ENCODE peak calls at places on chromosome 18, in four cellular contexts. G, O, V and N are unnamed samples.

GRCh38 chr18:3264362-3264761 is 2.4 kb downstream of the MYL12B start:
- DNase-seq in G (no peak), O (no peak), V (no peak), N (no peak)

GRCh38 chr18:58208207-58208944 is 164.3 kb downstream of the NEDD4L start:
- DNase-seq in O (no peak), V (no peak), G (no peak), N (no peak)

GRCh38 chr18:41378628-41379027 is 576.4 kb upstream of the PIK3C3 start:
- DNase-seq in O (no peak), V (no peak), G (no peak), N (no peak)

GRCh38 chr18:58831610-58832009 is 33.1 kb upstream of the ZNF532 start:
- DNase-seq in G (no peak), V (no peak), O (no peak), N (no peak)

GRCh38 chr18:63775166-63775730 is at the start of gene SERPINB7:
- DNase-seq in V (no peak), O (no peak), G (no peak), N (no peak)

GRCh38 chr18:64929026-64929425 is 780.1 kb upstream of the LINC00305 start:
- DNase-seq in G (no peak), V (no peak), O (no peak), N (no peak)

GRCh38 chr18:79484661-79485621 is 89.2 kb downstream of the NFATC1 start:
- DNase-seq in O (peak; percentile 44), G (no peak), V (peak; percentile 73), N (no peak)

GRCh38 chr18:6284300-6284699 is 130.4 kb downstream of the L3MBTL4 start:
- DNase-seq in V (peak; percentile 59), O (no peak), G (no peak), N (no peak)

GRCh38 chr18:60892855-60893254 is 440.4 kb upstream of the CDH20 start:
- DNase-seq in G (peak; percentile 37), V (no peak), O (no peak), N (no peak)

GRCh38 chr18:22337311-22337710 is 80.4 kb downstream of the CTAGE1 start:
- DNase-seq in G (no peak), O (no peak), V (no peak), N (no peak)

GRCh38 chr18:27824841-27825720 is 351.8 kb downstream of the CDH2 start:
- DNase-seq in O (no peak), G (no peak), V (no peak), N (no peak)

GRCh38 chr18:21004721-21005120 is 106.9 kb downstream of the ROCK1 start:
- DNase-seq in G (no peak), V (no peak), O (peak; percentile 38), N (peak; percentile 45)

GRCh38 chr18:31399336-31400032 is 22.9 kb downstream of the DSG4 start:
- DNase-seq in G (no peak), O (no peak), V (no peak), N (no peak)

GRCh38 chr18:70195852-70196434 is 9.5 kb downstream of the RTTN start:
- DNase-seq in G (no peak), V (no peak), O (peak; percentile 10), N (peak; percentile 26)

GRCh38 chr18:31244737-31245432 is 73.1 kb upstream of the DSG1 start:
- DNase-seq in G (no peak), O (no peak), V (no peak), N (no peak)

GRCh38 chr18:3679254-3679653 is 229.3 kb downstream of the TGIF1 start:
- DNase-seq in G (no peak), O (no peak), V (no peak), N (no peak)

GRCh38 chr18:79241755-79242154 is 154.0 kb upstream of the NFATC1 start:
- DNase-seq in O (no peak), V (no peak), G (no peak), N (no peak)

GRCh38 chr18:27226556-27227075 is 41.5 kb upstream of the CHST9 start:
- DNase-seq in G (no peak), O (no peak), V (no peak), N (no peak)

GRCh38 chr18:72819050-72819449 is 48.7 kb downstream of the NETO1 start:
- DNase-seq in G (no peak), V (no peak), O (no peak), N (no peak)

GRCh38 chr18:79569720-79570119 is 109.9 kb upstream of the CTDP1 start:
- DNase-seq in V (peak; percentile 46), G (no peak), O (peak; percentile 2), N (no peak)

GRCh38 chr18:37429768-37430167 is 135.8 kb downstream of the CELF4 start:
- DNase-seq in G (no peak), O (no peak), V (no peak), N (no peak)
- H3K4me1 ChIP-seq in G (no peaks in the 10 kb centered on the region), O (no peaks in the 10 kb centered on the region), V (no peaks in the 10 kb centered on the region), N (no peaks in the 10 kb centered on the region)

DNA sequence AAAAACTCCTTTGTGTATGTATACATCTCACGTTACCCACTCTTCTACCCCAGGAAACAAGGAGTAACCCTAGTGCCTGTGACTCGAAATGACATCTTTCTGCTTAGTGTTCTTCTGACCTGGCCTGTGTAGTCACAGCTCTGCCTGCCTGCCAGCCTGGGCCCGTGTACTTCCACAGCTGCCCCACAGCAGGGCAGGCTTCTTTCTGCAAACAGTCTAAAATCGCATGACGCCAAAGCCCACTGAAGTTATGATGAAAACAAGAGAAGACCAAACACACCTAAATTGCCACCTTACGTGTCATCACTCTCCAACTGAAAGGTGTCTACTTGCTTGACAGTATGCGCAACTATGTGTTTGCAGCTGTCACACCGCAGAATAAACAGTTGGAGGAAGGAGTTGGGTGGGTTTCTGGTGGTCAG is 1.5 kb downstream of the GAREM1 start:
- DNase-seq in V (no peak), G (peak; percentile 49), O (peak; percentile 23), N (peak; percentile 30)
- TF ChIP-seq CTCF in V (no peak), G (peak; percentile 31), O (peak; percentile 30), N (no peak)

GRCh38 chr18:570256-570655 is 9.9 kb upstream of the CETN1 start:
- DNase-seq in G (no peak), V (no peak), O (no peak), N (no peak)
- H3K27ac ChIP-seq in G (no peak overlapping the region), V (no peak overlapping the region), O (no peak overlapping the region), N (no peak overlapping the region)

GRCh38 chr18:74501386-74501785 is 5.2 kb downstream of the CNDP2 start:
- DNase-seq in G (no peak), O (no peak), V (no peak), N (no peak)
- H3K4me1 ChIP-seq in G (peaks cover 41% of the 10 kb centered on the region), O (peaks cover 18% of the 10 kb centered on the region), V (peaks cover 72% of the 10 kb centered on the region), N (peaks cover 26% of the 10 kb centered on the region)

GRCh38 chr18:829432-829831 is 17.4 kb upstream of the YES1 start:
- DNase-seq in G (no peak), V (no peak), O (no peak), N (no peak)

GRCh38 chr18:833197-833596 is 21.2 kb upstream of the YES1 start:
- DNase-seq in G (no peak), V (no peak), O (no peak), N (no peak)

GRCh38 chr18:834086-834720 is 22.2 kb upstream of the YES1 start:
- DNase-seq in V (no peak), O (no peak), G (no peak), N (no peak)

GRCh38 chr18:830315-830901 is 18.4 kb upstream of the YES1 start:
- DNase-seq in V (no peak), O (peak; percentile 40), G (no peak), N (no peak)

GRCh38 chr18:832085-832681 is 20.1 kb upstream of the YES1 start:
- DNase-seq in V (peak; percentile 81), O (no peak), G (peak; percentile 32), N (peak; percentile 22)
- TF ChIP-seq CTCF in V (no peak), O (no peak), G (no peak), N (no peak)

GRCh38 chr18:49177812-49178211 is 227.0 kb upstream of the SMAD7 start:
- DNase-seq in O (no peak), G (no peak), V (no peak), N (no peak)
- H3K27ac ChIP-seq in O (no peak overlapping the region), G (no peak overlapping the region), V (no peak overlapping the region), N (no peak overlapping the region)

GRCh38 chr18:55419939-55420664 is 167.9 kb downstream of the TCF4 start:
- DNase-seq in O (no peak), G (no peak), V (no peak), N (no peak)

GRCh38 chr18:55420977-55421611 is 166.9 kb downstream of the TCF4 start:
- DNase-seq in G (no peak), V (no peak), O (no peak), N (no peak)

GRCh38 chr18:55421612-55422381 is 166.2 kb downstream of the TCF4 start:
- DNase-seq in O (no peak), G (no peak), V (no peak), N (no peak)

GRCh38 chr18:55420665-55420964 is 167.4 kb downstream of the TCF4 start:
- DNase-seq in O (no peak), G (no peak), V (no peak), N (no peak)

GRCh38 chr18:55422456-55423185 is 165.4 kb downstream of the TCF4 start:
- DNase-seq in V (no peak), G (no peak), O (peak; percentile 78), N (peak; percentile 82)
- H3K4me1 ChIP-seq in V (peaks cover 24% of the 10 kb centered on the region), G (no peaks in the 10 kb centered on the region), O (peaks cover 3% of the 10 kb centered on the region), N (peaks cover 34% of the 10 kb centered on the region)

GRCh38 chr18:62245699-62246098 is 58.6 kb downstream of the RELCH start:
- DNase-seq in V (no peak), O (no peak), G (no peak), N (no peak)
- TF ChIP-seq CTCF in V (no peak), O (no peak), G (no peak), N (no peak)